ENCODE peak calls at places on chromosomes 1 and 21, in four cellular contexts. X is K562, Q is SK-N-SH, L is GM12878. T is an unnamed sample.

GRCh38 chr1:43354471-43354870 is 4.3 kb upstream of the CDC20 start:
- DNase-seq in Q (no peak), L (no peak), X (no peak), T (no peak)

GRCh38 chr1:155226910-155227260 is 18.4 kb downstream of the MTX1 start:
- DNase-seq in Q (peak), X (peak), L (no peak), T (peak)

GRCh38 chr1:245814651-245815050 is 659.9 kb downstream of the KIF26B start:
- DNase-seq in Q (no peak), X (no peak), L (no peak), T (no peak)

GRCh38 chr1:178639326-178639725 is 85.7 kb upstream of the RALGPS2 start:
- DNase-seq in X (no peak), Q (no peak), L (no peak), T (no peak)

GRCh38 chr1:150414592-150414991 is 50.6 kb downstream of the RPRD2 start:
- DNase-seq in X (no peak), Q (no peak), L (no peak), T (no peak)

GRCh38 chr1:24382165-24382577 is 31.4 kb downstream of the STPG1 start:
- DNase-seq in Q (no peak), X (no peak), L (no peak), T (no peak)

GRCh38 chr21:18252686-18253085 is 8.1 kb downstream of the CHODL start:
- DNase-seq in X (no peak), L (no peak), Q (no peak), T (no peak)

GRCh38 chr1:64881281-64881680 is 85.1 kb downstream of the JAK1 start:
- DNase-seq in L (no peak), X (no peak), Q (no peak), T (no peak)

GRCh38 chr1:108200627-108201106 is 524 bp upstream of the SLC25A24 start:
- DNase-seq in L (no peak), Q (peak), X (peak), T (peak)

GRCh38 chr1:201137579-201138310 is 10.8 kb upstream of the ASCL5 start:
- DNase-seq in L (no peak), Q (no peak), X (no peak), T (no peak)

GRCh38 chr1:101105877-101106276 is 80.3 kb upstream of the DPH5 start:
- DNase-seq in X (no peak), Q (no peak), L (no peak), T (no peak)

GRCh38 chr1:22163137-22163536 is 20.2 kb upstream of the WNT4 start:
- DNase-seq in Q (no peak), X (peak), L (no peak), T (no peak)

GRCh38 chr21:42461185-42461520 is 34.9 kb downstream of the RSPH1 start:
- DNase-seq in X (no peak), Q (no peak), L (no peak), T (no peak)

GRCh38 chr1:212132040-212132439 is 96.5 kb downstream of the DTL start:
- DNase-seq in Q (no peak), X (no peak), L (no peak), T (no peak)

GRCh38 chr1:55213885-55214213 is 1.3 kb downstream of the USP24 start:
- DNase-seq in X (no peak), Q (peak), L (no peak), T (no peak)

GRCh38 chr1:244450597-244451538 is 841 bp downstream of the ADSS2 start:
- DNase-seq in Q (peak), L (no peak), X (peak), T (peak)

GRCh38 chr21:27715131-27715530 is 748.2 kb upstream of the ADAMTS5 start:
- DNase-seq in X (no peak), L (no peak), Q (no peak), T (no peak)

GRCh38 chr1:207838156-207839082 is 72.5 kb downstream of the CD34 start:
- DNase-seq in X (peak), L (no peak), Q (no peak), T (no peak)

GRCh38 chr1:115084902-115085505 is 4.3 kb downstream of the TSPAN2 start:
- DNase-seq in L (no peak), Q (peak), X (no peak), T (no peak)

GRCh38 chr1:208837242-208837641 is 593.1 kb upstream of the PLXNA2 start:
- DNase-seq in L (no peak), X (no peak), Q (no peak), T (no peak)

GRCh38 chr21:26224351-26224750 is 53.8 kb upstream of the APP start:
- DNase-seq in L (no peak), Q (no peak), X (no peak), T (no peak)

GRCh38 chr1:29822895-29823294 is 586.6 kb downstream of the PTPRU start:
- DNase-seq in L (no peak), X (no peak), Q (no peak), T (no peak)

GRCh38 chr1:175885247-175885646 is 141.9 kb upstream of the TNR start:
- DNase-seq in X (no peak), L (no peak), Q (no peak), T (no peak)

GRCh38 chr1:46008585-46008984 is 123.8 kb downstream of the PIK3R3 start:
- DNase-seq in Q (no peak), L (no peak), X (no peak), T (no peak)

GRCh38 chr1:233884461-233885151 is 19.9 kb upstream of the SLC35F3 start:
- DNase-seq in Q (no peak), X (no peak), L (no peak), T (no peak)

GRCh38 chr1:239647045-239647444 is 260.7 kb downstream of the CHRM3 start:
- DNase-seq in X (no peak), Q (no peak), L (no peak), T (no peak)

GRCh38 chr1:117646007-117646913 is 40.4 kb downstream of the TENT5C start:
- DNase-seq in X (peak), L (no peak), Q (no peak), T (no peak)

GRCh38 chr21:33362044-33362555 is 37.3 kb downstream of the IFNAR1 start:
- DNase-seq in Q (no peak), X (peak), L (no peak), T (no peak)

GRCh38 chr1:66335859-66336640 is 197.9 kb upstream of the SGIP1 start:
- DNase-seq in X (no peak), L (peak), Q (no peak), T (no peak)

GRCh38 chr1:221696740-221697461 is 45.0 kb downstream of the DUSP10 start:
- DNase-seq in L (no peak), X (no peak), Q (no peak), T (no peak)

GRCh38 chr1:164759945-164760584 is 201.1 kb downstream of the PBX1 start:
- DNase-seq in L (no peak), Q (no peak), X (no peak), T (no peak)

GRCh38 chr21:34974162-34974981 is 74.7 kb downstream of the RUNX1 start:
- DNase-seq in L (peak), X (no peak), Q (no peak), T (peak)

GRCh38 chr1:152397474-152397873 is 16.6 kb downstream of the CRNN start:
- DNase-seq in L (no peak), Q (no peak), X (peak), T (peak)

GRCh38 chr1:108892356-108893140 is 15.8 kb downstream of the GPSM2 start:
- DNase-seq in L (no peak), Q (no peak), X (no peak), T (no peak)

GRCh38 chr1:36663772-36664430 is 181.2 kb upstream of the CSF3R start:
- DNase-seq in Q (no peak), L (no peak), X (no peak), T (no peak)

GRCh38 chr1:99590578-99591209 is 55.2 kb upstream of the PALMD start:
- DNase-seq in X (peak), Q (peak), L (no peak), T (no peak)

GRCh38 chr1:37808369-37809319 is 636 bp upstream of the YRDC start:
- DNase-seq in L (no peak), X (peak), Q (peak), T (no peak)

DNA sequence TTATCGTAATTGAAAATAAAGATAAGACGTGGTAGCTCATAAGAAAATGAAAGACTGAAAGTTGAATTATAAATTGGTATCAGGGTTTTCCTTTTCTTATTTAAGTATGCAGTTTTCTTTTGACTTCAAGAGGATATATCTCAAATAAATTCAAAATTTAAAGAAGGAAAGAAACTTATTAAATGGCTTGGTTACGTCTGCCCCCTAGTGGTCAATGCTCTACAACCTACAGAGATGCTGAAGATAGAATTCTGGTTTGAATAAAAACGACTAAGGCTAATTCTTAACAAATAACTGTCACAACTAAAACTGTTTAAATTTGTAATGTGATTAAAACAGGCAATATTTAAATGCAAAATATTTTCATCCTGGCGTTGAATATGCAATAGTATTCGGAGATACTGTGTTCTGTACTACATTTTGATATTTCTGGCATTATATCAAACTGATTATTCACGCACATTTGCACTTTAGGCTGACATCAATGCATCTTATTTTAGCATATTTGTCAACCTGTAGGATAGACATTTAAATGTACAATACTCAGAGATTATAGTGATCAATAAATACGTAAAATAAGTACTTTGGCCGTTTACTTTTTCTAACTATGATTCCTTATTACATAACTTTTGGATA is 26.8 kb downstream of the IFI44 start:
- DNase-seq in L (no peak), X (peak), Q (peak), T (peak)
- TF ChIP-seq ZBTB33 in L (no peak), X (no peak), Q (no peak), T (no peak)

GRCh38 chr1:32775640-32776337 is 41.4 kb downstream of the YARS1 start:
- DNase-seq in X (no peak), Q (peak), L (no peak), T (no peak)
- TF ChIP-seq ZBTB33 in X (no peak), Q (no peak), L (no peak), T (no peak)

GRCh38 chr1:58497499-58497898 is 49.0 kb downstream of the OMA1 start:
- DNase-seq in L (no peak), X (no peak), Q (no peak), T (no peak)

GRCh38 chr1:58500036-58500435 is 46.5 kb downstream of the OMA1 start:
- DNase-seq in X (no peak), Q (no peak), L (no peak), T (no peak)

GRCh38 chr1:58496042-58496441 is 50.5 kb downstream of the OMA1 start:
- DNase-seq in X (no peak), L (no peak), Q (no peak), T (no peak)
- TF ChIP-seq ZBTB33 in X (no peak), L (no peak), Q (no peak), T (no peak)

DNA sequence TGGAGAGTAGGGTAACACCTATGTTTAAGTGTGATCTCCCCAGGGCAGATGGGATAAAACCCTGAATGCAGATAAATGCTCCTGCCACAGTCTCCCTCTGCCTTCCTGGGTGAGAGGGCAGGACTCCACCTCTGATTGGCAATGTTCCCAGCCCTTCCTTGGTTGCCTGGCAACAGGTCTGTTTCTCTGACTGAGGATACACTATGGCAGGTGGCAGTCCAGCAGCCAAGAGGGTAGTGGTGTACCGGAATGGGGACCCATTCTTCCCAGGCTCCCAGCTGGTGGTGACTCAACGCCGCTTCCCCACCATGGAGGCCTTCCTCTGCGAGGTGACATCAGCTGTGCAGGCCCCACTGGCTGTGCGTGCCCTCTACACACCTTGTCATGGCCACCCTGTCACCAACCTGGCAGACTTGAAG is at the start of gene DCDC2B:
- DNase-seq in L (no peak), X (peak), Q (peak), T (peak)
- TF ChIP-seq ZBTB33 in L (no peak), X (no peak), Q (no peak), T (no peak)

DNA sequence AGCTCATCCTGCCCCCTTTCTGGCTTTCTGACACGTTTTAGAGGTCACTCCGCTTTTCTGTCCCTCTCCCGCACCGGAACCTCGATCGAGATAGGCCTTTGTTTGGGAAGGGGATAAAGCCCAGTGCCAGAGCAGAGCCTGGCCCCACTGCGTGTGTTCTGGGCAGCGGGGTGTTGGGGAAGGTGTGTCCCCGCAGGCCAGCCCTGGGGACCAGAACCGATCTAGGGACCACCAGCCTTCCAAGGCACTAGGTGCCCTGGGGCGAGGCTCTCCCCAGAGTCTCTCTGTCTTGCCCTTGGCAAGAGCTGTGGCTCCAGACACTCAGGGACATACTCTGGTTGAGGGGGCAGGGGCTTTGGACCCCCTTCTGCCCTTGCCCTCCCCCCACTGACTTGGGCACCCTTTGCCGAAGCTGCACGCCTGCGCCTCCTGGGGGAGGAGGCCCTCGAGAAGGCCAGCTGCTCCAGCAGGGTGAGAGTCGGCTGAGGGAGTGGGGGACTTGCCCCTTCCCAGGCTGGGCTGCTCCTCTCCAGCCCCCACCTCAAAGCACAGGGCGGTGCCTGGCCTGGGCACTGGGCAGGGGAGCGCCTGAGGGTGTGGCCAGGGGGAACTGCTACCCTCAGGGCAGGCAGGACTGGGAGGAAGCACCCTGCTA is 16.4 kb downstream of the PRXL2B start:
- DNase-seq in Q (peak), L (no peak), X (no peak), T (no peak)
- TF ChIP-seq ZBTB33 in Q (no peak), L (no peak), X (no peak), T (no peak)

GRCh38 chr1:9842073-9842711 is 18.4 kb upstream of the CLSTN1 start:
- DNase-seq in X (no peak), Q (peak), L (no peak), T (no peak)
- TF ChIP-seq ZBTB33 in X (no peak), Q (no peak), L (no peak), T (no peak)

DNA sequence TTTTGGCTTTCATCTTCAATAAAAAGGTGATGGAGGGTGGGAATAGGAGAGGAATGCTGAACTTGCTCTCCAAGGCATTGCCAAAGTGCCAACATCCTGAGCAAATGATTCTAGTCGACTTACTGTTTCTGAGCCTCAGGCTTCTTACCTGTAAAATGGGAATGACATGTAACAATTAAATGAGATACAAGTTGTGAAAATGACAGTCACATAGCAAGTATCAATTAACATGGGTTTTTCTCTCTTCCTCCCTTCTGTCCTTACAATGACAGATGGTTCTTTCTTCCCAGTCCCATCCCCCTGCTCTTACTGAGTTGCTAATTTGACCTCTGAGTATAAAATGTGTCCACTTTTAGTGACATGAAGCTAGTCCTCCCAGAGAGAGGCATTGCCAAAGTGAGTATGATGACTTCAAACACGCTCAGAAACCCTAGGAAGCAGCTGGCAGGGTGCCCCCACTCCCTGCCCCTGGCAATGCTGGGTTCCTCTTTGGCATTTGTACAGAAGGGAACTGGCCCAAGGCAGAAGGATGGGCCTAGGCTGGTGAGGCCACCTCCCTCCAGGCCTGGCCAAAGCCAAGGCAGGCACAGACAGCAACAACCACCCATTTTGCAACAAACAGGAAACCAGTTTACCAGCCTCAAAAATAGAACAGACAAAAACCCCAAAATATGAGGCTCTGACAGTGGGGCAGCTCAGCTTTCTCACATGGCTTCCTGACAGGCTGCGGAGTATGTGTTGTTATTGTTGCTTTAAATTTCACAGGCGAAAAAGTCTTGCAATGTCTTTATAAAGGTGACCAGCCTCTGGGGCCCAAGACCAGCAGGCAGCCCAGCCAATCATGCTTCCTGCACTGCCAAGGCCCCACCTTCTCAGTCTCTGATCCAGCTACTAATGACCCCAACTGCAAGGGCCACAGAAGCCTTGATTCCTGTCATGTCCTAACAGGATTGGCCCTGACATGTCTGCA is 115.9 kb downstream of the HIVEP3 start:
- DNase-seq in X (no peak), L (peak), Q (no peak), T (no peak)
- TF ChIP-seq ZBTB33 in X (no peak), L (no peak), Q (no peak), T (no peak)

DNA sequence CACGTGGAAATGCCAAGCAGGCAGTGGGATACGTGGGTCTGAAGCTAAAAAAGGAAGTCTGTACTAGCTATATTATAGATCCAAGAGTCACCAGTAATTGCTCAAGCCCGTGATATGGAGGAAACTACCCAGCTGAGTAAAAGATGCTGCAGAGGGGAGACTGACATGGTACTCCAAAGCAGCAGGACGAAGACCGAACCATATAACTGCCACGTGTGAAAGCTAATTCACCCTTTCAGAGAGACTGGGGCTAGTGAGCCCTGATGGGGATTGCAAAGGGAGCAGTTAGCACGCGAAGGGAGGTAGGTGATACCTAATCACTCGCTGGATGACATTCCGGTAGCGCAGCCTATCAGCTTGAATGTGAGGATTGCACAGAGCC is 316 bp downstream of the AP4B1 start:
- DNase-seq in Q (peak), L (no peak), X (no peak), T (no peak)
- TF ChIP-seq ZBTB33 in Q (no peak), L (no peak), X (no peak), T (no peak)